ENCODE peak calls at places on chromosomes 16 and 17, in ten cellular contexts. D is MM.1S, K is H9, E is PC-3, X is neural progenitor cell, P is adipocyte, Y is GM23248, H is GM12878, L is kidney, I is IMR-90. U is an unnamed sample.

GRCh38 chr16:12801511-12802042 is 2.1 kb downstream of the CPPED1 start:
- DNase-seq in D (no peak), K (no peak), E (no peak), X (no peak), P (peak), Y (peak), H (peak), L (no peak), I (peak), U (no peak)

GRCh38 chr17:75778861-75779249 is 5.8 kb upstream of the UNK start:
- DNase-seq in D (peak), K (peak), E (no peak), X (peak), P (no peak), Y (no peak), H (no peak), L (no peak), I (peak), U (no peak)

GRCh38 chr17:979539-980405 is at the start of gene NXN:
- DNase-seq in D (peak), K (peak), E (peak), X (peak), P (peak), Y (peak), H (no peak), L (peak), I (peak), U (peak)

GRCh38 chr16:1535391-1536291 is 2.2 kb downstream of the TMEM204 start:
- DNase-seq in D (no peak), K (no peak), E (no peak), X (no peak), P (peak), Y (peak), H (no peak), L (peak), I (no peak), U (no peak)

GRCh38 chr17:39165178-39165843 is 650 bp downstream of the ARL5C start:
- DNase-seq in D (no peak), K (no peak), E (no peak), X (peak), P (peak), Y (peak), H (no peak), L (no peak), I (no peak), U (peak)

GRCh38 chr17:17406225-17406624 is 70.6 kb upstream of the MED9 start:
- DNase-seq in D (no peak), K (no peak), E (no peak), X (no peak), P (no peak), Y (no peak), H (no peak), L (no peak), I (no peak), U (no peak)

GRCh38 chr17:885971-886571 is 93.5 kb downstream of the NXN start:
- DNase-seq in D (no peak), K (no peak), E (no peak), X (no peak), P (no peak), Y (no peak), H (no peak), L (no peak), I (no peak), U (no peak)

GRCh38 chr16:12403746-12404658 is 399.7 kb downstream of the CPPED1 start:
- DNase-seq in D (no peak), K (no peak), E (no peak), X (peak), P (no peak), Y (no peak), H (no peak), L (no peak), I (no peak), U (no peak)

DNA sequence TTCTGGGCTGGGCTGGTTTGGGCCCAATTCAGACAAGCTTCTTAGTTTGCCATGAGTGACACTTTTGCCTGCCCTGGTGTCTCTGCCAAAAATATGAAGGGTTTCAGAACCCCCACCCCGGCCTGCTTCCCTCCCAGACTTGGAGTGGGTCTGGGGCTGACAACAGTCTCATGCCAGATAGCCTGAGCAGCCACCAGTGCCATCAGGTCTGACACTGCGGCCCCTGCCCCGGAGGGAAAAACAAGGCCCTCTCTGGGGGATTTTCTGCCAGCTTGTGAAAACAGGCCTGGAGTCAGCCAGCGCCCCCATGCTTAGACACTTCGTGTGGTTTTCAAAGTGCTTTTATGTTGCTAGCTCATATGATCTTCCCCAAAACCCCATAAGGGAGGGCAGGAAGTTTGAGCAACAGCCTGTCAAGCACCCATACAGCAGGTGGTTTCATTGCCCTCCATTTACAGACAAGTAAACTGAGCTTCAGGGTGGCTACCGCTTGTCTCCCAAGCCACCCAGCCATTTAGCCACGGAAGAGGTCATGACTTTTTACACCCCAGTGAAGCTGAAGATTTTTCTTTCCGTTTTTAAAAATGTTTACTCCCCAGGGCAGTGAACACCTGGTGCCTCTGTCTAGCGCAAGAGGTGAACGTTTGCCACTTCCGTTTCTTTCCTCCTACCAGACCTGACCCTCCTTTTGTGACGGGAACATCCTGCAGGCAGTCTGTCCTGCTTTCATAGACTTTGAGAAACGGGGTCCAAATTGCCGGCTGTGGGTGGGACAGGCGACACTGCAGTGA is 300.6 kb downstream of the SEC14L1 start:
- DNase-seq in D (peak), K (no peak), E (no peak), X (no peak), P (no peak), Y (no peak), H (peak), L (no peak), I (no peak), U (no peak)
- H3K9ac ChIP-seq in D (peak), K (no peak), E (no peak), X (no peak), P (no peak), Y (no peak), H (peak), L (no peak), I (no peak), U (no peak)

GRCh38 chr17:82334622-82335394 is 1.2 kb upstream of the SECTM1 start:
- DNase-seq in D (peak), K (no peak), E (peak), X (no peak), P (peak), Y (peak), H (no peak), L (peak), I (peak), U (no peak)
- H3K9ac ChIP-seq in D (peak), K (no peak), E (peak), X (no peak), P (peak), Y (peak), H (no peak), L (peak), I (no peak), U (no peak)

DNA sequence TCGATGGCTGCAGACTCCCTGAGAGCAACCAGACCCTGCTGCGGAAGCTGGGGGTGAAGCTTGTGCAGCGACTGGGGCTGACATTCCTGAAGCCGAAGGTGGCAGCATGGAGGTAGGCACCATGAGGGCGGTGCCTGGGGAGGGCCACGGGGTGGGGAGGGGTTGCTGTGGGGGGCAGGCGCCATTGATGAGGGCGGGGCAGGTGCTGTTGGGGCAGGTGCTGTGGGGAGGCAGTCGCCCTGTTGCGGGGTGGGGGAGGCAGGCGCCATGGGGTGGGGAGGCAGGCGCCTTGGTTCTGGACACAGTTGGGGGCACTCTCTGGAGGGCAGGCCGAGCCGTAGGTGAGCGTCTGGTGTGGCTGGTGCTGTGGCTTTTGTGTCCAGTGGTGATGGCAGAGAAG is 38.9 kb downstream of the ZNF750 start:
- DNase-seq in D (no peak), K (no peak), E (no peak), X (no peak), P (no peak), Y (no peak), H (no peak), L (no peak), I (no peak), U (no peak)
- H3K9ac ChIP-seq in D (no peak), K (no peak), E (no peak), X (no peak), P (no peak), Y (no peak), H (no peak), L (no peak), I (no peak), U (no peak)

GRCh38 chr17:27804113-27804512 is 3.8 kb upstream of the NOS2 start:
- DNase-seq in D (no peak), K (peak), E (no peak), X (peak), P (no peak), Y (no peak), H (no peak), L (no peak), I (no peak), U (no peak)

GRCh38 chr17:27802962-27803680 is 2.8 kb upstream of the NOS2 start:
- DNase-seq in D (no peak), K (no peak), E (no peak), X (no peak), P (no peak), Y (no peak), H (no peak), L (no peak), I (no peak), U (no peak)

GRCh38 chr17:27807567-27808470 is 7.5 kb upstream of the NOS2 start:
- DNase-seq in D (peak), K (no peak), E (no peak), X (no peak), P (no peak), Y (no peak), H (peak), L (no peak), I (no peak), U (no peak)

GRCh38 chr17:27808629-27809028 is 8.3 kb upstream of the NOS2 start:
- DNase-seq in D (no peak), K (peak), E (no peak), X (no peak), P (no peak), Y (no peak), H (peak), L (no peak), I (no peak), U (no peak)

GRCh38 chr17:27805520-27806146 is 5.3 kb upstream of the NOS2 start:
- DNase-seq in D (peak), K (peak), E (peak), X (peak), P (peak), Y (peak), H (peak), L (peak), I (peak), U (peak)
- H3K9ac ChIP-seq in D (peak), K (no peak), E (peak), X (no peak), P (peak), Y (peak), H (peak), L (peak), I (peak), U (no peak)

GRCh38 chr16:30876867-30877266 is 17.0 kb downstream of the BCL7C start:
- DNase-seq in D (no peak), K (no peak), E (no peak), X (peak), P (no peak), Y (peak), H (no peak), L (no peak), I (no peak), U (no peak)
- H3K9ac ChIP-seq in D (peak), K (no peak), E (no peak), X (peak), P (peak), Y (peak), H (peak), L (peak), I (peak), U (no peak)

GRCh38 chr17:82152114-82152513 is 54.1 kb upstream of the FASN start:
- DNase-seq in D (no peak), K (no peak), E (no peak), X (no peak), P (no peak), Y (no peak), H (no peak), L (peak), I (no peak), U (no peak)

GRCh38 chr17:82151106-82151957 is 53.3 kb upstream of the FASN start:
- DNase-seq in D (no peak), K (no peak), E (no peak), X (no peak), P (no peak), Y (no peak), H (no peak), L (peak), I (no peak), U (no peak)

GRCh38 chr17:82153295-82153691 is 55.3 kb upstream of the FASN start:
- DNase-seq in D (no peak), K (no peak), E (no peak), X (no peak), P (no peak), Y (no peak), H (no peak), L (peak), I (no peak), U (no peak)

GRCh38 chr17:82153745-82154375 is 55.8 kb upstream of the FASN start:
- DNase-seq in D (peak), K (peak), E (peak), X (peak), P (peak), Y (peak), H (no peak), L (peak), I (peak), U (peak)

GRCh38 chr17:82152556-82153294 is 54.7 kb upstream of the FASN start:
- DNase-seq in D (no peak), K (no peak), E (no peak), X (no peak), P (no peak), Y (no peak), H (no peak), L (peak), I (no peak), U (no peak)
- H3K9ac ChIP-seq in D (no peak), K (no peak), E (no peak), X (no peak), P (peak), Y (no peak), H (no peak), L (no peak), I (no peak), U (peak)

GRCh38 chr16:20941635-20941926 is 41.0 kb downstream of the LYRM1 start:
- DNase-seq in D (no peak), K (no peak), E (no peak), X (no peak), P (no peak), Y (no peak), H (no peak), L (no peak), I (no peak), U (no peak)
- H3K9ac ChIP-seq in D (no peak), K (no peak), E (no peak), X (no peak), P (no peak), Y (no peak), H (no peak), L (no peak), I (no peak), U (no peak)

GRCh38 chr16:53082509-53082908 is 27.7 kb downstream of the CHD9 start:
- DNase-seq in D (no peak), K (no peak), E (no peak), X (no peak), P (no peak), Y (no peak), H (no peak), L (no peak), I (no peak), U (no peak)

GRCh38 chr16:53081686-53082407 is 27.1 kb downstream of the CHD9 start:
- DNase-seq in D (no peak), K (no peak), E (no peak), X (no peak), P (no peak), Y (no peak), H (no peak), L (no peak), I (no peak), U (no peak)

GRCh38 chr16:53081032-53081424 is 26.2 kb downstream of the CHD9 start:
- DNase-seq in D (no peak), K (no peak), E (no peak), X (no peak), P (no peak), Y (no peak), H (no peak), L (no peak), I (no peak), U (no peak)

GRCh38 chr16:53078765-53079484 is 24.1 kb downstream of the CHD9 start:
- DNase-seq in D (no peak), K (no peak), E (no peak), X (no peak), P (no peak), Y (no peak), H (no peak), L (no peak), I (peak), U (no peak)

DNA sequence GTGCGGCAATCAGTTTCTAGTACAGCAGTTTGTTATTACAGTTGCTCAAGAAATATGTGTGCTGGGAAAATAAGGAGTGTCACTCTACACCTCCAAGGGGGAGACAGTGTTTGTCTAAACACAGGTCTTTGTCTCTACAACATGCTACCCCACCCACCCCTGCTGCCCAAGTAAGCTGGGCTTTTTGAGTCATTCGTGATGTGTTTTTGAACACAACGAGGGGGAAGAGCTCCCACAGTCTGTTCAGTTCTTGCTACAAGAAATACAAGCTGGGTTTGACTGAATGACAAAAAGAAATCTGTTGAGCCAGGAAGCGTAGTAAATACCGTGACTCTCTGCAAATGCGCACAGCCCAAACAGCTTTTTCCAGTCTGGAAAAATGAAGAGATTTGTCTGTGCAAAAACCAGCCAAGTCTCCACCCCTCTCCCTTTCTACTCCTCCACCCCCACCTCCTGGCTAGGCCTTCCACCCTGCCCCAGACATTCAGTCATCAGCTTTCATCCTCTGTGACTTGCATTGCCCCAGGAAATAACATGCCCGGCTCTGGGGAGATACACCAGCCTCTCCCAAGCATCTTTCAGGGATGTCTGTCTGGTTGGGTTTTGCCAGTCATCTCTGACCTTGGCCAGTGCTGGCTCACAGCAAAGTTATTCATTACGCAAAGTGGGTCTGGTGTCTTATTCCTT is 25.7 kb downstream of the CHD9 start:
- DNase-seq in D (no peak), K (no peak), E (peak), X (no peak), P (peak), Y (peak), H (no peak), L (peak), I (peak), U (no peak)
- H3K9ac ChIP-seq in D (no peak), K (no peak), E (peak), X (no peak), P (peak), Y (peak), H (no peak), L (no peak), I (peak), U (no peak)

U was measured in neuronal stem cell.